ENCODE peak calls at places on chromosomes 7 and 10, in seven cellular contexts. T is NCI-H1105, S is HFF-Myc, G is astrocyte, C is AML-193, D is astrocyte of the spinal cord, U is transverse colon. R is an unnamed sample.

GRCh38 chr7:2541291-2542010 is 13.9 kb downstream of the BRAT1 start:
- DNase-seq in T (no peak), S (no peak), G (no peak), C (no peak), D (no peak), U (peak), R (peak)

GRCh38 chr10:10307551-10307950 is 710.1 kb upstream of the CELF2 start:
- DNase-seq in T (no peak), S (no peak), G (no peak), C (no peak), D (no peak), U (no peak), R (no peak)

GRCh38 chr10:119135517-119135890 is 30.0 kb downstream of the SFXN4 start:
- DNase-seq in T (no peak), S (no peak), G (no peak), C (peak), D (no peak), U (no peak), R (no peak)

GRCh38 chr10:78540355-78541076 is 506.9 kb downstream of the RPS24 start:
- DNase-seq in T (no peak), S (no peak), G (peak), C (no peak), D (peak), U (no peak), R (no peak)

GRCh38 chr7:32481176-32481575 is 9.0 kb downstream of the LSM5 start:
- DNase-seq in T (no peak), S (no peak), G (no peak), C (no peak), D (no peak), U (no peak), R (no peak)

GRCh38 chr7:132218876-132219275 is 357.4 kb downstream of the PLXNA4 start:
- DNase-seq in T (peak), S (no peak), G (no peak), C (no peak), D (no peak), U (no peak), R (no peak)

GRCh38 chr7:101121996-101122932 is 4.6 kb upstream of the SERPINE1 start:
- DNase-seq in T (no peak), S (peak), G (peak), C (no peak), D (peak), U (peak), R (no peak)

GRCh38 chr10:29663718-29664117 is 28.9 kb upstream of the SVIL start:
- DNase-seq in T (no peak), S (no peak), G (no peak), C (no peak), D (no peak), U (no peak), R (no peak)

GRCh38 chr10:47277352-47278151 is 22.4 kb upstream of the GDF10 start:
- DNase-seq in T (no peak), S (no peak), G (no peak), C (no peak), D (no peak), U (no peak), R (no peak)

GRCh38 chr10:108072466-108072865 is 908.0 kb upstream of the SORCS1 start:
- DNase-seq in T (no peak), S (no peak), G (no peak), C (no peak), D (no peak), U (no peak), R (no peak)

GRCh38 chr7:158623241-158623640 is 35.6 kb upstream of the PTPRN2 start:
- DNase-seq in T (no peak), S (no peak), G (no peak), C (no peak), D (no peak), U (no peak), R (no peak)

GRCh38 chr7:99560834-99561734 is 2.6 kb downstream of the ZNF655 start:
- DNase-seq in T (no peak), S (no peak), G (no peak), C (no peak), D (no peak), U (no peak), R (no peak)

GRCh38 chr7:131061818-131062217 is 265.9 kb upstream of the MKLN1 start:
- DNase-seq in T (no peak), S (no peak), G (no peak), C (no peak), D (no peak), U (no peak), R (no peak)

GRCh38 chr10:70223728-70224127 is 9.5 kb downstream of the PPA1 start:
- DNase-seq in T (no peak), S (no peak), G (no peak), C (no peak), D (no peak), U (no peak), R (no peak)

GRCh38 chr10:109920011-109920410 is 3.3 kb downstream of the XPNPEP1 start:
- DNase-seq in T (no peak), S (no peak), G (no peak), C (no peak), D (no peak), U (no peak), R (no peak)

GRCh38 chr7:146375155-146375554 is 258.6 kb downstream of the CNTNAP2 start:
- DNase-seq in T (no peak), S (no peak), G (no peak), C (no peak), D (no peak), U (no peak), R (no peak)

GRCh38 chr7:82152858-82153257 is 290.7 kb downstream of the CACNA2D1 start:
- DNase-seq in T (no peak), S (no peak), G (no peak), C (no peak), D (no peak), U (no peak), R (no peak)

GRCh38 chr10:116686632-116687031 is 55.7 kb downstream of the HSPA12A start:
- DNase-seq in T (no peak), S (no peak), G (no peak), C (no peak), D (no peak), U (no peak), R (no peak)

GRCh38 chr10:69629897-69630650 is at the start of gene FAM241B:
- DNase-seq in T (peak), S (no peak), G (peak), C (no peak), D (peak), U (peak), R (peak)

GRCh38 chr10:28891058-28891713 is 213.9 kb downstream of the BAMBI start:
- DNase-seq in T (no peak), S (no peak), G (no peak), C (no peak), D (no peak), U (no peak), R (no peak)

GRCh38 chr10:75530337-75530736 is 98.9 kb downstream of the LRMDA start:
- DNase-seq in T (no peak), S (no peak), G (peak), C (no peak), D (peak), U (no peak), R (no peak)